ENCODE peak calls at places on chromosomes 1 and 21, in four cellular contexts. G is SIG-M5, J is germinal center, Y is NCI-H1105. A is an unnamed sample.

GRCh38 chr21:24829397-24829796 is 777.9 kb downstream of the MRPL39 start:
- DNase-seq in G (no peak), Y (no peak), J (no peak), A (no peak)

GRCh38 chr1:201945157-201945556 is 1.2 kb downstream of the LMOD1 start:
- DNase-seq in G (no peak), J (no peak), Y (no peak), A (no peak)

GRCh38 chr1:155022927-155023236 is 10.7 kb downstream of the DCST2 start:
- DNase-seq in Y (no peak), J (no peak), G (no peak), A (no peak)

GRCh38 chr1:51924455-51924854 is 45.9 kb upstream of the NRDC start:
- DNase-seq in J (no peak), Y (no peak), G (no peak), A (no peak)

GRCh38 chr1:24233684-24234600 is 46.9 kb upstream of the IFNLR1 start:
- DNase-seq in J (no peak), Y (no peak), G (no peak), A (no peak)

GRCh38 chr1:156050376-156050775 is 3.2 kb downstream of the UBQLN4 start:
- DNase-seq in Y (no peak), J (no peak), G (no peak), A (no peak)

GRCh38 chr1:26300586-26301275 is 5.7 kb downstream of the UBXN11 start:
- DNase-seq in Y (no peak), J (no peak), G (no peak), A (no peak)

GRCh38 chr1:88698764-88699163 is 14.7 kb downstream of the PKN2 start:
- DNase-seq in Y (no peak), J (no peak), G (no peak), A (no peak)

GRCh38 chr1:40768146-40768990 is 15.2 kb upstream of the KCNQ4 start:
- DNase-seq in G (no peak), Y (no peak), J (no peak), A (no peak)

GRCh38 chr1:203556047-203556851 is 62.3 kb downstream of the OPTC start:
- DNase-seq in J (no peak), G (no peak), Y (no peak), A (no peak)